ENCODE peak calls at places on chromosomes 1 and 21, in ten cellular contexts. W is CD8-positive, alpha-beta T cell; X is GM23248; J is gastrocnemius medialis; F is thoracic aorta; Y is HCT116; V is testis; K is H9; C is IMR-90; D is heart right ventricle. I is an unnamed sample. For H3K4me1, the result is how much of the 10 kb centered on the place peaks cover.

GRCh38 chr1:161731241-161731640 is 9.9 kb downstream of the FCRLB start:
- DNase-seq in W (no peak), C (no peak), F (no peak), V (no peak), J (no peak), Y (no peak), D (no peak), X (no peak), K (no peak), I (no peak)

GRCh38 chr1:27351541-27352107 is 9.8 kb downstream of the SYTL1 start:
- DNase-seq in X (no peak), K (no peak), C (no peak), J (no peak), D (no peak), Y (no peak), V (no peak), F (no peak), W (no peak), I (no peak)

GRCh38 chr1:183277821-183278735 is 92.0 kb downstream of the LAMC2 start:
- DNase-seq in K (no peak), X (peak), Y (no peak), F (no peak), D (no peak), V (no peak), W (no peak), J (no peak), C (peak), I (no peak)

GRCh38 chr1:62991152-62991551 is 207.2 kb downstream of the ATG4C start:
- DNase-seq in V (no peak), Y (no peak), K (peak), J (no peak), D (no peak), X (no peak), F (no peak), W (no peak), C (no peak), I (no peak)

GRCh38 chr1:197911857-197912696 is 5.1 kb upstream of the LHX9 start:
- DNase-seq in Y (no peak), X (no peak), V (no peak), C (no peak), W (no peak), F (no peak), D (no peak), K (no peak), J (no peak), I (no peak)

GRCh38 chr1:234707641-234708040 is 97.7 kb upstream of the IRF2BP2 start:
- DNase-seq in W (no peak), X (peak), D (no peak), J (no peak), F (no peak), K (no peak), C (peak), V (peak), Y (no peak), I (peak)

GRCh38 chr21:41160036-41160435 is 7.9 kb upstream of the BACE2 start:
- DNase-seq in F (no peak), D (no peak), Y (no peak), K (no peak), J (no peak), V (no peak), W (no peak), C (no peak), X (peak), I (no peak)

GRCh38 chr1:184329255-184329953 is 57.4 kb upstream of the C1orf21 start:
- DNase-seq in V (no peak), J (no peak), D (no peak), C (no peak), Y (no peak), F (no peak), K (no peak), X (no peak), W (no peak), I (no peak)

GRCh38 chr1:17875171-17875881 is 120.2 kb downstream of the ACTL8 start:
- DNase-seq in X (peak), W (no peak), F (no peak), C (peak), J (no peak), K (no peak), Y (no peak), D (no peak), V (no peak), I (no peak)

GRCh38 chr1:186442651-186443114 is 18.2 kb downstream of the PDC start:
- DNase-seq in X (peak), Y (no peak), W (no peak), J (no peak), V (no peak), K (no peak), C (peak), D (no peak), F (no peak), I (no peak)

GRCh38 chr1:88609051-88609450 is 75.0 kb upstream of the PKN2 start:
- DNase-seq in C (no peak), X (peak), J (no peak), V (no peak), D (no peak), Y (no peak), W (no peak), F (no peak), K (no peak), I (no peak)

GRCh38 chr1:226975259-226975908 is 35.3 kb downstream of the COQ8A start:
- DNase-seq in X (no peak), J (no peak), D (no peak), W (no peak), Y (no peak), K (peak), V (peak), F (no peak), C (no peak), I (no peak)

GRCh38 chr1:19814681-19815503 is at the start of gene RNF186:
- DNase-seq in Y (no peak), D (no peak), W (no peak), J (peak), C (no peak), K (no peak), V (no peak), F (no peak), X (no peak), I (peak)

GRCh38 chr1:7667625-7668218 is 103.4 kb upstream of the VAMP3 start:
- DNase-seq in Y (peak), D (peak), K (peak), W (peak), J (peak), X (peak), C (peak), F (peak), V (peak), I (peak)

GRCh38 chr1:221884821-221885220 is 142.9 kb upstream of the DUSP10 start:
- DNase-seq in J (no peak), Y (no peak), X (no peak), C (peak), F (no peak), V (no peak), D (no peak), W (no peak), K (no peak), I (no peak)

GRCh38 chr21:16388911-16389515 is 659.2 kb downstream of the USP25 start:
- DNase-seq in W (no peak), X (no peak), C (no peak), Y (no peak), D (no peak), J (no peak), V (no peak), F (no peak), K (no peak), I (no peak)

GRCh38 chr1:54053745-54054437 is 483 bp downstream of the TCEANC2 start:
- DNase-seq in F (no peak), Y (no peak), V (no peak), C (peak), D (no peak), K (no peak), W (no peak), J (no peak), X (peak), I (no peak)

GRCh38 chr1:88650676-88651418 is 33.2 kb upstream of the PKN2 start:
- DNase-seq in C (peak), X (peak), W (no peak), Y (no peak), K (no peak), V (no peak), J (no peak), F (no peak), D (no peak), I (no peak)

GRCh38 chr1:244050835-244051444 is at the start of gene ZBTB18:
- DNase-seq in D (peak), K (no peak), Y (no peak), W (no peak), F (no peak), X (peak), V (peak), C (peak), J (peak), I (no peak)

GRCh38 chr1:111635324-111636009 is 15.9 kb downstream of the RAP1A start:
- DNase-seq in D (no peak), Y (no peak), K (no peak), J (no peak), F (no peak), X (no peak), W (no peak), V (no peak), C (no peak), I (no peak)

GRCh38 chr1:111643097-111643496 is 23.5 kb downstream of the RAP1A start:
- DNase-seq in D (no peak), F (no peak), W (no peak), X (no peak), Y (no peak), J (no peak), K (no peak), V (no peak), C (no peak), I (no peak)

GRCh38 chr1:111643696-111644095 is 24.1 kb downstream of the RAP1A start:
- DNase-seq in Y (no peak), D (no peak), J (no peak), W (no peak), C (no peak), K (no peak), V (no peak), F (no peak), X (no peak), I (no peak)

GRCh38 chr1:111638320-111638719 is 18.7 kb downstream of the RAP1A start:
- DNase-seq in V (no peak), X (no peak), Y (no peak), C (no peak), F (no peak), J (no peak), W (no peak), D (no peak), K (no peak), I (no peak)

DNA sequence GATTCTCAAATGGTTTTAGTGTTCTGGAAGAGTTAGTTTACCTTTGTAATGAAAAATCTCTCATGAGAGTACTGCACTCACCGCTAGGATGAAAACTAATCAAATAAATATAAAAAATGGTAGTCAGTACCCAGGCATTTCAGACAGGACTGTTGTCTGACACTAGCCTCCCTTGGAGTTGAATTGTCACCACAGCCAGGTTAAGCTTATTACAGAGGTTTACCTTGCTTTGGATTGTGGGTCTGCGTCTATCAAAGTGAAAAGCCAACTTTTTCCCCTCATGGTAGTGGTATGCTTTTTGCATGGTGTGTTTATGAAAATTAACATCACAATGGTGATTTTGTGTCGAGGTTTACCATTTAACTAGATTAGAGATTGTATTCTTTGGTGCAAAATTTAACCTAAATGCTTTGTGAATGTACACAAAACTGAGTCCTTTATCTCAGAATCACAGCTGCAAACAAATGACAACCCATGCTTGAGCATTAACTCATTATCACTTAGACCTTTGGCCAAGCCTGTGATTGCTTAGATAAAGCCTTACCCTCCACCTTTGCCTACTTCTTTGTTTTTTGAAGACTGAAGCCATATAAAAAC is 20.1 kb downstream of the RAP1A start:
- DNase-seq in X (no peak), W (no peak), C (no peak), D (no peak), J (no peak), F (no peak), K (no peak), V (no peak), Y (no peak), I (no peak)
- H3K4me1 ChIP-seq in X (under half), W (half or more), C (under half), D (under half), J (under half), F (under half), K (under half), V (under half), Y (under half), I (under half)

GRCh38 chr1:219907772-219908070 is 20.6 kb downstream of the SLC30A10 start:
- DNase-seq in D (no peak), Y (no peak), F (no peak), X (no peak), C (no peak), K (no peak), W (no peak), V (no peak), J (no peak), I (no peak)

GRCh38 chr1:219904934-219905333 is 23.4 kb downstream of the SLC30A10 start:
- DNase-seq in Y (no peak), K (no peak), W (no peak), J (no peak), V (no peak), D (no peak), X (no peak), C (no peak), F (no peak), I (no peak)

GRCh38 chr1:219906924-219907771 is 21.2 kb downstream of the SLC30A10 start:
- DNase-seq in K (no peak), D (no peak), Y (no peak), W (no peak), X (no peak), J (no peak), F (no peak), C (no peak), V (no peak), I (no peak)

GRCh38 chr1:219903353-219903871 is 24.9 kb downstream of the SLC30A10 start:
- DNase-seq in D (no peak), K (no peak), X (no peak), V (no peak), F (no peak), W (no peak), C (no peak), Y (no peak), J (no peak), I (no peak)

GRCh38 chr1:219905524-219905923 is 22.8 kb downstream of the SLC30A10 start:
- DNase-seq in D (no peak), K (no peak), X (no peak), Y (no peak), F (no peak), J (no peak), V (no peak), W (no peak), C (no peak), I (no peak)
- H3K4me1 ChIP-seq in D (under half), K (under half), X (under half), Y (under half), F (under half), J (under half), V (under half), W (under half), C (under half), I (under half)

GRCh38 chr1:209758360-209758759 is 2.5 kb downstream of the TRAF3IP3 start:
- DNase-seq in J (no peak), F (no peak), C (no peak), Y (no peak), K (no peak), V (no peak), X (no peak), W (no peak), D (no peak), I (no peak)

GRCh38 chr1:209755926-209756607 is at the start of gene TRAF3IP3:
- DNase-seq in X (no peak), D (peak), J (no peak), C (no peak), K (no peak), F (no peak), Y (no peak), W (peak), V (peak), I (peak)

GRCh38 chr1:209759829-209760359 is 4.0 kb downstream of the TRAF3IP3 start:
- DNase-seq in K (no peak), Y (no peak), W (no peak), X (no peak), C (no peak), V (no peak), J (no peak), D (no peak), F (no peak), I (no peak)

GRCh38 chr1:209761021-209761635 is 5.3 kb downstream of the TRAF3IP3 start:
- DNase-seq in J (no peak), X (peak), W (no peak), D (no peak), V (no peak), F (no peak), C (no peak), Y (no peak), K (no peak), I (no peak)

GRCh38 chr1:209756608-209757445 is 974 bp downstream of the TRAF3IP3 start:
- DNase-seq in V (no peak), X (no peak), J (no peak), K (no peak), C (no peak), F (no peak), W (peak), Y (no peak), D (no peak), I (peak)
- H3K4me1 ChIP-seq in V (under half), X (under half), J (under half), K (under half), C (under half), F (under half), W (half or more), Y (under half), D (under half), I (under half)

GRCh38 chr21:31727181-31727580 is 4.7 kb downstream of the SCAF4 start:
- DNase-seq in K (no peak), X (no peak), C (no peak), D (no peak), Y (no peak), J (no peak), F (no peak), W (no peak), V (no peak), I (no peak)
- H3K4me1 ChIP-seq in K (under half), X (under half), C (under half), D (half or more), Y (under half), J (half or more), F (under half), W (half or more), V (under half), I (under half)

GRCh38 chr1:59151387-59151761 is 145.5 kb upstream of the FGGY start:
- DNase-seq in D (no peak), V (no peak), W (no peak), K (no peak), F (no peak), Y (no peak), C (no peak), J (peak), X (no peak), I (no peak)

GRCh38 chr1:59154406-59154805 is 142.5 kb upstream of the FGGY start:
- DNase-seq in Y (no peak), J (no peak), C (no peak), X (peak), D (no peak), F (no peak), W (no peak), K (no peak), V (no peak), I (no peak)

GRCh38 chr1:59150537-59151386 is 146.1 kb upstream of the FGGY start:
- DNase-seq in W (no peak), D (peak), Y (peak), K (no peak), C (peak), F (peak), V (peak), J (peak), X (peak), I (peak)

GRCh38 chr1:59149435-59149834 is 147.5 kb upstream of the FGGY start:
- DNase-seq in J (no peak), F (no peak), C (no peak), W (no peak), X (no peak), D (no peak), K (no peak), Y (no peak), V (no peak), I (no peak)

GRCh38 chr1:59151860-59152259 is 145.0 kb upstream of the FGGY start:
- DNase-seq in V (no peak), C (peak), X (peak), W (no peak), K (no peak), Y (no peak), F (no peak), D (no peak), J (no peak), I (no peak)
- H3K4me1 ChIP-seq in V (under half), C (under half), X (half or more), W (under half), K (under half), Y (under half), F (half or more), D (under half), J (under half), I (under half)